ENCODE peak calls at places on chromosomes 16 and 17, in nine cellular contexts. One of them, this sample, is unnamed.

GRCh38 chr17:40937384-40937819 is at the start of gene KRT23:
- DNase-seq in cardiac muscle cell: no peak
- DNase-seq in fibroblast of lung: no peak
- DNase-seq in esophagus squamous epithelium: no peak
- DNase-seq in left ventricle myocardium inferior: no peak
- DNase-seq in HCT116: no peak
- DNase-seq in stomach: peak; percentile 32
- DNase-seq in CD8-positive, alpha-beta T cell: no peak
- DNase-seq in GM23338: peak; percentile 31
- DNase-seq in this sample: no peak

GRCh38 chr16:80460004-80460403 is 80.8 kb upstream of the DYNLRB2 start:
- DNase-seq in CD8-positive, alpha-beta T cell: no peak
- DNase-seq in cardiac muscle cell: no peak
- DNase-seq in left ventricle myocardium inferior: no peak
- DNase-seq in HCT116: no peak
- DNase-seq in GM23338: no peak
- DNase-seq in fibroblast of lung: no peak
- DNase-seq in stomach: no peak
- DNase-seq in esophagus squamous epithelium: no peak
- DNase-seq in this sample: no peak

GRCh38 chr16:70018254-70018653 is 67.1 kb downstream of the CLEC18A start:
- DNase-seq in HCT116: peak; percentile 61
- DNase-seq in fibroblast of lung: no peak
- DNase-seq in esophagus squamous epithelium: no peak
- DNase-seq in CD8-positive, alpha-beta T cell: peak; percentile 8
- DNase-seq in stomach: no peak
- DNase-seq in GM23338: peak; percentile 72
- DNase-seq in cardiac muscle cell: peak; percentile 68
- DNase-seq in left ventricle myocardium inferior: no peak
- DNase-seq in this sample: peak; percentile 29

GRCh38 chr17:58079300-58080033 is 3.8 kb upstream of the DYNLL2 start:
- DNase-seq in HCT116: no peak
- DNase-seq in GM23338: no peak
- DNase-seq in CD8-positive, alpha-beta T cell: no peak
- DNase-seq in stomach: no peak
- DNase-seq in cardiac muscle cell: no peak
- DNase-seq in esophagus squamous epithelium: no peak
- DNase-seq in fibroblast of lung: no peak
- DNase-seq in left ventricle myocardium inferior: no peak
- DNase-seq in this sample: no peak

GRCh38 chr17:17805575-17805974 is 31.2 kb downstream of the SREBF1 start:
- DNase-seq in GM23338: no peak
- DNase-seq in HCT116: no peak
- DNase-seq in stomach: no peak
- DNase-seq in esophagus squamous epithelium: no peak
- DNase-seq in CD8-positive, alpha-beta T cell: no peak
- DNase-seq in left ventricle myocardium inferior: no peak
- DNase-seq in cardiac muscle cell: no peak
- DNase-seq in fibroblast of lung: no peak
- DNase-seq in this sample: no peak

GRCh38 chr16:70746708-70747424 is 54.1 kb downstream of the VAC14 start:
- DNase-seq in cardiac muscle cell: no peak
- DNase-seq in stomach: peak; percentile 85
- DNase-seq in esophagus squamous epithelium: no peak
- DNase-seq in fibroblast of lung: peak; percentile 96
- DNase-seq in GM23338: no peak
- DNase-seq in CD8-positive, alpha-beta T cell: no peak
- DNase-seq in HCT116: peak; percentile 75
- DNase-seq in left ventricle myocardium inferior: peak; percentile 50
- DNase-seq in this sample: peak; percentile 89

GRCh38 chr16:58589311-58589890 is 40.2 kb downstream of the CNOT1 start:
- DNase-seq in CD8-positive, alpha-beta T cell: no peak
- DNase-seq in cardiac muscle cell: no peak
- DNase-seq in left ventricle myocardium inferior: no peak
- DNase-seq in esophagus squamous epithelium: no peak
- DNase-seq in HCT116: no peak
- DNase-seq in GM23338: no peak
- DNase-seq in stomach: no peak
- DNase-seq in fibroblast of lung: peak; percentile 60
- DNase-seq in this sample: no peak

GRCh38 chr17:81459224-81459623 is 53.4 kb downstream of the ACTG1 start:
- DNase-seq in cardiac muscle cell: no peak
- DNase-seq in GM23338: no peak
- DNase-seq in esophagus squamous epithelium: no peak
- DNase-seq in left ventricle myocardium inferior: peak; percentile 46
- DNase-seq in CD8-positive, alpha-beta T cell: no peak
- DNase-seq in fibroblast of lung: no peak
- DNase-seq in HCT116: no peak
- DNase-seq in stomach: peak; percentile 70
- DNase-seq in this sample: no peak

GRCh38 chr17:69450857-69451410 is 36.4 kb downstream of the MAP2K6 start:
- DNase-seq in cardiac muscle cell: no peak
- DNase-seq in stomach: no peak
- DNase-seq in GM23338: no peak
- DNase-seq in HCT116: no peak
- DNase-seq in esophagus squamous epithelium: no peak
- DNase-seq in left ventricle myocardium inferior: no peak
- DNase-seq in fibroblast of lung: no peak
- DNase-seq in CD8-positive, alpha-beta T cell: no peak
- DNase-seq in this sample: no peak

GRCh38 chr17:37691807-37692206 is 48.6 kb upstream of the DDX52 start:
- DNase-seq in esophagus squamous epithelium: no peak
- DNase-seq in fibroblast of lung: no peak
- DNase-seq in cardiac muscle cell: no peak
- DNase-seq in CD8-positive, alpha-beta T cell: no peak
- DNase-seq in HCT116: no peak
- DNase-seq in stomach: no peak
- DNase-seq in left ventricle myocardium inferior: no peak
- DNase-seq in GM23338: no peak
- DNase-seq in this sample: no peak

GRCh38 chr16:80285089-80285488 is 255.7 kb upstream of the DYNLRB2 start:
- DNase-seq in GM23338: no peak
- DNase-seq in esophagus squamous epithelium: no peak
- DNase-seq in HCT116: no peak
- DNase-seq in fibroblast of lung: peak; percentile 26
- DNase-seq in cardiac muscle cell: no peak
- DNase-seq in stomach: no peak
- DNase-seq in left ventricle myocardium inferior: no peak
- DNase-seq in CD8-positive, alpha-beta T cell: no peak
- DNase-seq in this sample: peak; percentile 39

GRCh38 chr16:49353650-49354049 is 20.0 kb upstream of the C16orf78 start:
- DNase-seq in HCT116: no peak
- DNase-seq in fibroblast of lung: no peak
- DNase-seq in cardiac muscle cell: no peak
- DNase-seq in GM23338: no peak
- DNase-seq in stomach: no peak
- DNase-seq in CD8-positive, alpha-beta T cell: no peak
- DNase-seq in left ventricle myocardium inferior: no peak
- DNase-seq in esophagus squamous epithelium: no peak
- DNase-seq in this sample: no peak

GRCh38 chr17:30996481-30996880 is 25.6 kb downstream of the RNF135 start:
- DNase-seq in cardiac muscle cell: no peak
- DNase-seq in stomach: no peak
- DNase-seq in esophagus squamous epithelium: no peak
- DNase-seq in HCT116: no peak
- DNase-seq in CD8-positive, alpha-beta T cell: no peak
- DNase-seq in GM23338: no peak
- DNase-seq in left ventricle myocardium inferior: no peak
- DNase-seq in fibroblast of lung: no peak
- DNase-seq in this sample: peak; percentile 30

GRCh38 chr17:59093702-59094231 is 12.9 kb downstream of the TRIM37 start:
- DNase-seq in GM23338: no peak
- DNase-seq in cardiac muscle cell: no peak
- DNase-seq in HCT116: no peak
- DNase-seq in stomach: no peak
- DNase-seq in fibroblast of lung: peak; percentile 98
- DNase-seq in esophagus squamous epithelium: no peak
- DNase-seq in left ventricle myocardium inferior: peak; percentile 41
- DNase-seq in CD8-positive, alpha-beta T cell: no peak
- DNase-seq in this sample: peak; percentile 22

GRCh38 chr16:1763521-1764511 is 7.5 kb downstream of the NME3 start:
- DNase-seq in fibroblast of lung: peak; percentile 25
- DNase-seq in GM23338: peak; percentile 92
- DNase-seq in cardiac muscle cell: peak; percentile 60
- DNase-seq in stomach: no peak
- DNase-seq in left ventricle myocardium inferior: no peak
- DNase-seq in esophagus squamous epithelium: no peak
- DNase-seq in CD8-positive, alpha-beta T cell: no peak
- DNase-seq in HCT116: no peak
- DNase-seq in this sample: no peak

GRCh38 chr17:65918450-65918849 is 273.5 kb downstream of the CEP112 start:
- DNase-seq in cardiac muscle cell: no peak
- DNase-seq in GM23338: no peak
- DNase-seq in fibroblast of lung: no peak
- DNase-seq in esophagus squamous epithelium: no peak
- DNase-seq in left ventricle myocardium inferior: no peak
- DNase-seq in stomach: no peak
- DNase-seq in CD8-positive, alpha-beta T cell: no peak
- DNase-seq in HCT116: no peak
- DNase-seq in this sample: no peak

DNA sequence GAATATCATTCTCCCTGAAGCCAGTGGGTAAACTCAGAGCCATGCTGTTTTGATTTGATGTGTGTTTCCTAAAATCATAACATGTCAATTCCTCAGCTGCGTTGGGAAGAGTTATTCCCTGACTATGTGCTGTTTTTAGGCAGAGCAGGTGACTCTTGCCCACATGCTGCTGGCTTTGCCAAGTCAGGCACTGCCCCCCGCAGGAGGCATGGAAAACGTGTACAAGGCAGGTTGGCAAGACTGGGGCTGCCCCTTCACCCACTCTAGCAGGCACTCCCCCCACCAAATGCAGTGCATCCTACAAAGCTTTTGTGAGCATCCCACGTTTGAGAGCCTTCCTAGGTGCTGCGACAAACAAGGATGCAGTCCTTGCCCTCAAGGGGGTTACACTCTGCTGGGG is 38.3 kb upstream of the NAT9 start:
- DNase-seq in esophagus squamous epithelium: no peak
- DNase-seq in HCT116: no peak
- DNase-seq in stomach: no peak
- DNase-seq in GM23338: no peak
- DNase-seq in left ventricle myocardium inferior: no peak
- DNase-seq in cardiac muscle cell: no peak
- DNase-seq in CD8-positive, alpha-beta T cell: no peak
- DNase-seq in fibroblast of lung: no peak
- DNase-seq in this sample: no peak
- TF ChIP-seq CTCF in esophagus squamous epithelium: no peak
- TF ChIP-seq CTCF in HCT116: peak; percentile 32
- TF ChIP-seq CTCF in stomach: no peak
- TF ChIP-seq CTCF in GM23338: peak; percentile 43
- TF ChIP-seq CTCF in left ventricle myocardium inferior: no peak
- TF ChIP-seq CTCF in cardiac muscle cell: peak; percentile 5
- TF ChIP-seq CTCF in CD8-positive, alpha-beta T cell: no peak
- TF ChIP-seq CTCF in fibroblast of lung: no peak
- TF ChIP-seq CTCF in this sample: no peak

DNA sequence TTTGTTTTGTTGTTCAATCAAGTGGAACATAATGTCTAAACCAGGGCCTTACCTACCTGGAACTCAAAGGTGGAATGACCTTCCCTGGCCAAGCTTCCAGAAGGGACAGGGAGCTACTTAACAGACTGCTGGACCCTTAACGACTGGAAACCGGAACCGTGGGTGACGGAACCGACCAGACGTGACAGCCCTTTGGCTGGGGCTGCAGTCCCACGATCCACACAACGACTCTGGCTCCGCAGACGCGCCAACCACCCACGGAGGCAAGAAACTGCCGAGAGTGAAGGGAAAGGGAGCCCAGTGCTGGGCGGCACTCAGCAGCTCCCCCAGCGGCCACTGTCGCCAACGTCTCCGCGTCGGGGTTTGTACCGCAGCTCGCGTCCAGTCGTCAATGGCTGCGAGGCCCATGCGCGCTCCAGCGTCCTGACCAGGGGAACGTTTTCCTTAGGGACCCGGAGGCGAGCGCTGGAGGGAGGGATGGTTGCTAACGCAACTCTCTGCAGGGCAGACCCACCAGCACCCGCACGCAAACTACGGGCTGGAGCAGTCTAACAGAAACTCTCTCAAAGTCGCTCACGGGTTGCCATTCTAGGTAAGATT is 5.5 kb upstream of the KIF22 start:
- DNase-seq in HCT116: no peak
- DNase-seq in CD8-positive, alpha-beta T cell: peak; percentile 61
- DNase-seq in fibroblast of lung: peak; percentile 53
- DNase-seq in esophagus squamous epithelium: no peak
- DNase-seq in cardiac muscle cell: peak; percentile 61
- DNase-seq in left ventricle myocardium inferior: peak; percentile 79
- DNase-seq in stomach: peak; percentile 67
- DNase-seq in GM23338: peak; percentile 97
- DNase-seq in this sample: peak; percentile 82
- H3K4me3 ChIP-seq in HCT116: no peak overlapping the region
- H3K4me3 ChIP-seq in CD8-positive, alpha-beta T cell: peak overlapping the region; percentile 34
- H3K4me3 ChIP-seq in fibroblast of lung: peak overlapping the region; percentile 25
- H3K4me3 ChIP-seq in esophagus squamous epithelium: peak overlapping the region; percentile 31
- H3K4me3 ChIP-seq in cardiac muscle cell: no peak overlapping the region
- H3K4me3 ChIP-seq in left ventricle myocardium inferior: peak overlapping the region; percentile 53
- H3K4me3 ChIP-seq in stomach: peak overlapping the region; percentile 20
- H3K4me3 ChIP-seq in GM23338: peak overlapping the region; percentile 51
- H3K4me3 ChIP-seq in this sample: no peak overlapping the region

DNA sequence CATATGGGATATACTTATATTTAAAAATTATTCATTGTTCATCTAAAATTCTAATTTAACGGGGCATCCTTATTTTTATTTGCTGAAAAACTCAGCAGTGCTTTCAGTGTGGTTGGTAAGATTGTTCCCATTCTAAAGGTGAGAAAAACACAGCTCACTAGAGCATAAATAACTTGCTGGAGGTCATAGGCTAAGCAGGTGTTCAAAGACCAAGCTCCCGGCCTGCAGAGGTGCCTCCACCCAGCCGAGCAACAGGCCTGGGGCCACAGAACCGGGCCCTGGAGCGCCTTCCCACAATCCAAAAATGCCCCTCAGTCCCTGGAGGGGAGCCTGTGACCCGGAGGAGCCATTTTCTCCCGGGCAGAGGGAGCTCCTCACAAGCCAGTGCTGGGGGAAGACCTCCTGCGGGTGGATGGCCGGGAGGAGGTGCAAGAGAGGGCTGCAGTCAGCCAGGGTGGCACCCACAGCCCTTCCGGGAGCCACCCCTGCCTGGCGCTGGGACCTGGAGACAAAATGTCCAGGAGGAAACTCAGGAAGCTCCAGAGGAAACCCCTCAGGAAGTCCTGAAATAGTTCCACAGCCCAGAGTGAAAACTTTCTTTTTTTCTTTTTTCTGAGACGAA is 14.7 kb downstream of the ABR start:
- DNase-seq in stomach: no peak
- DNase-seq in left ventricle myocardium inferior: peak; percentile 64
- DNase-seq in esophagus squamous epithelium: no peak
- DNase-seq in HCT116: no peak
- DNase-seq in GM23338: no peak
- DNase-seq in cardiac muscle cell: no peak
- DNase-seq in CD8-positive, alpha-beta T cell: no peak
- DNase-seq in fibroblast of lung: no peak
- DNase-seq in this sample: no peak
- TF ChIP-seq CTCF in stomach: no peak
- TF ChIP-seq CTCF in left ventricle myocardium inferior: peak; percentile 47
- TF ChIP-seq CTCF in esophagus squamous epithelium: no peak
- TF ChIP-seq CTCF in HCT116: no peak
- TF ChIP-seq CTCF in GM23338: no peak
- TF ChIP-seq CTCF in cardiac muscle cell: no peak
- TF ChIP-seq CTCF in CD8-positive, alpha-beta T cell: no peak
- TF ChIP-seq CTCF in fibroblast of lung: no peak
- TF ChIP-seq CTCF in this sample: no peak

GRCh38 chr16:16027728-16028310 is 78.4 kb downstream of the ABCC1 start:
- DNase-seq in left ventricle myocardium inferior: no peak
- DNase-seq in cardiac muscle cell: no peak
- DNase-seq in GM23338: no peak
- DNase-seq in HCT116: no peak
- DNase-seq in stomach: peak; percentile 90
- DNase-seq in esophagus squamous epithelium: no peak
- DNase-seq in CD8-positive, alpha-beta T cell: no peak
- DNase-seq in fibroblast of lung: no peak
- DNase-seq in this sample: no peak
- H3K4me3 ChIP-seq in left ventricle myocardium inferior: no peak overlapping the region
- H3K4me3 ChIP-seq in cardiac muscle cell: no peak overlapping the region
- H3K4me3 ChIP-seq in GM23338: no peak overlapping the region
- H3K4me3 ChIP-seq in HCT116: no peak overlapping the region
- H3K4me3 ChIP-seq in stomach: no peak overlapping the region
- H3K4me3 ChIP-seq in esophagus squamous epithelium: no peak overlapping the region
- H3K4me3 ChIP-seq in CD8-positive, alpha-beta T cell: no peak overlapping the region
- H3K4me3 ChIP-seq in fibroblast of lung: no peak overlapping the region
- H3K4me3 ChIP-seq in this sample: no peak overlapping the region